ENCODE peak calls at places on chromosomes 1 and 21, in ten cellular contexts. P, V, I, Q, U, D, H, O, A and X are unnamed samples.

GRCh38 chr1:1574721-1575537 is at the start of gene SSU72:
- DNase-seq in P (peak), V (peak), I (peak), Q (peak), U (peak), D (peak), H (peak), O (peak), A (peak), X (peak)

GRCh38 chr1:185483647-185484450 is 166.8 kb upstream of the IVNS1ABP start:
- DNase-seq in P (no peak), V (peak), I (peak), Q (no peak), U (no peak), D (peak), H (no peak), O (no peak), A (no peak), X (peak)

GRCh38 chr1:229665912-229666558 is 40.0 kb downstream of the URB2 start:
- DNase-seq in P (no peak), V (no peak), I (no peak), Q (no peak), U (no peak), D (no peak), H (no peak), O (peak), A (no peak), X (no peak)

GRCh38 chr1:76944942-76945341 is 77.7 kb downstream of the ST6GALNAC5 start:
- DNase-seq in P (no peak), V (no peak), I (no peak), Q (no peak), U (no peak), D (peak), H (no peak), O (no peak), A (no peak), X (no peak)

GRCh38 chr1:198607714-198608113 is 31.1 kb upstream of the PTPRC start:
- DNase-seq in P (no peak), V (no peak), I (peak), Q (no peak), U (no peak), D (no peak), H (no peak), O (no peak), A (no peak), X (no peak)

GRCh38 chr1:18537386-18538306 is 56.9 kb downstream of the KLHDC7A start:
- DNase-seq in P (no peak), V (no peak), I (no peak), Q (no peak), U (no peak), D (no peak), H (no peak), O (no peak), A (no peak), X (no peak)

GRCh38 chr1:6554907-6555778 is at the start of gene TAS1R1:
- DNase-seq in P (no peak), V (no peak), I (no peak), Q (peak), U (no peak), D (no peak), H (no peak), O (peak), A (no peak), X (no peak)

GRCh38 chr1:187003353-187003752 is 174.6 kb downstream of the PLA2G4A start:
- DNase-seq in P (no peak), V (no peak), I (no peak), Q (no peak), U (no peak), D (no peak), H (no peak), O (no peak), A (no peak), X (no peak)

GRCh38 chr1:115183158-115183557 is 93.9 kb upstream of the TSPAN2 start:
- DNase-seq in P (no peak), V (no peak), I (no peak), Q (no peak), U (no peak), D (no peak), H (no peak), O (peak), A (no peak), X (no peak)

GRCh38 chr1:162366149-162366548 is 10.5 kb downstream of the SPATA46 start:
- DNase-seq in P (no peak), V (no peak), I (no peak), Q (no peak), U (no peak), D (no peak), H (no peak), O (no peak), A (no peak), X (no peak)

GRCh38 chr1:14815175-14815882 is 216.8 kb downstream of the KAZN start:
- DNase-seq in P (no peak), V (no peak), I (no peak), Q (no peak), U (no peak), D (peak), H (no peak), O (no peak), A (no peak), X (no peak)

GRCh38 chr21:45457161-45457831 is 52.3 kb downstream of the COL18A1 start:
- DNase-seq in P (no peak), V (no peak), I (no peak), Q (no peak), U (no peak), D (no peak), H (no peak), O (no peak), A (no peak), X (no peak)

GRCh38 chr1:152053375-152053774 is 16.6 kb upstream of the S100A11 start:
- DNase-seq in P (no peak), V (no peak), I (no peak), Q (no peak), U (no peak), D (no peak), H (no peak), O (no peak), A (no peak), X (no peak)

GRCh38 chr21:46000731-46001641 is 19.4 kb downstream of the COL6A1 start:
- DNase-seq in P (no peak), V (no peak), I (no peak), Q (peak), U (no peak), D (no peak), H (no peak), O (peak), A (no peak), X (no peak)

GRCh38 chr1:109091196-109092193 is 931 bp downstream of the TMEM167B start:
- DNase-seq in P (no peak), V (no peak), I (no peak), Q (peak), U (no peak), D (peak), H (no peak), O (peak), A (no peak), X (peak)

GRCh38 chr1:55015123-55015522 is 16.4 kb downstream of the BSND start:
- DNase-seq in P (no peak), V (no peak), I (no peak), Q (no peak), U (no peak), D (no peak), H (no peak), O (no peak), A (no peak), X (no peak)

GRCh38 chr1:238558156-238558555 is 667.4 kb upstream of the ZP4 start:
- DNase-seq in P (no peak), V (no peak), I (peak), Q (no peak), U (no peak), D (peak), H (no peak), O (no peak), A (no peak), X (no peak)

GRCh38 chr1:182917386-182917785 is 35.6 kb downstream of the SHCBP1L start:
- DNase-seq in P (no peak), V (no peak), I (no peak), Q (no peak), U (no peak), D (no peak), H (no peak), O (no peak), A (no peak), X (no peak)

GRCh38 chr1:217407426-217407825 is 223.5 kb downstream of the GPATCH2 start:
- DNase-seq in P (no peak), V (no peak), I (no peak), Q (no peak), U (no peak), D (no peak), H (no peak), O (no peak), A (no peak), X (no peak)

GRCh38 chr1:170461362-170461761 is 70.6 kb upstream of the GORAB start:
- DNase-seq in P (no peak), V (no peak), I (no peak), Q (no peak), U (no peak), D (no peak), H (no peak), O (no peak), A (no peak), X (no peak)